ENCODE peak calls at places on chromosomes 12 and 14, in seven cellular contexts. H, I, M, K, G, O and U are unnamed samples.

GRCh38 chr12:30905483-30906009 is 21.0 kb upstream of the TSPAN11 start:
- DNase-seq in H (no peak), O (no peak), G (no peak), M (no peak), K (no peak), I (no peak), U (no peak)

GRCh38 chr12:86634706-86635410 is 378.7 kb upstream of the MGAT4C start:
- DNase-seq in I (no peak), G (no peak), K (no peak), H (no peak), M (no peak), O (no peak), U (no peak)

GRCh38 chr14:23034498-23035302 is at the start of gene PSMB5:
- DNase-seq in O (peak), G (peak), K (peak), I (peak), H (peak), M (no peak), U (no peak)

GRCh38 chr12:67517181-67517887 is 131.2 kb upstream of the DYRK2 start:
- DNase-seq in M (no peak), K (no peak), H (no peak), O (no peak), I (peak), G (no peak), U (no peak)

GRCh38 chr12:109156036-109156435 is 39.6 kb downstream of the ACACB start:
- DNase-seq in K (no peak), O (no peak), H (no peak), G (no peak), I (no peak), M (no peak), U (no peak)

GRCh38 chr14:104700747-104701215 is 11.4 kb downstream of the INF2 start:
- DNase-seq in O (no peak), I (no peak), K (no peak), H (no peak), M (no peak), G (no peak), U (no peak)

GRCh38 chr12:62802981-62803380 is 132.0 kb downstream of the PPM1H start:
- DNase-seq in K (no peak), O (no peak), I (peak), M (no peak), G (no peak), H (no peak), U (no peak)

GRCh38 chr14:89185919-89186849 is 230.8 kb downstream of the FOXN3 start:
- DNase-seq in K (no peak), G (peak), M (no peak), H (no peak), I (peak), O (peak), U (no peak)

GRCh38 chr12:92144631-92145480 is 790 bp downstream of the BTG1 start:
- DNase-seq in I (peak), K (peak), G (no peak), O (peak), M (peak), H (peak), U (peak)

GRCh38 chr14:103422981-103423600 is 37.9 kb downstream of the MARK3 start:
- DNase-seq in M (no peak), O (no peak), H (no peak), I (no peak), G (no peak), K (no peak), U (no peak)

GRCh38 chr14:88879016-88879415 is 54.6 kb downstream of the TTC8 start:
- DNase-seq in M (no peak), H (no peak), O (no peak), G (no peak), K (no peak), I (no peak), U (no peak)

GRCh38 chr12:2582631-2583616 is 211.8 kb upstream of the FKBP4 start:
- DNase-seq in G (peak), K (peak), O (peak), M (peak), I (peak), H (no peak), U (no peak)

GRCh38 chr12:75556306-75556899 is 45.0 kb upstream of the KRR1 start:
- DNase-seq in M (no peak), H (no peak), G (no peak), O (no peak), I (no peak), K (no peak), U (no peak)

GRCh38 chr12:19212245-19212644 is 82.7 kb downstream of the PLEKHA5 start:
- DNase-seq in M (no peak), I (no peak), G (no peak), H (no peak), O (no peak), K (no peak), U (no peak)

GRCh38 chr12:122917508-122918227 is 21.7 kb upstream of the VPS37B start:
- DNase-seq in G (no peak), H (no peak), O (peak), I (peak), K (no peak), M (no peak), U (no peak)

GRCh38 chr14:103697601-103698379 is 17.5 kb downstream of the XRCC3 start:
- DNase-seq in O (no peak), G (no peak), M (no peak), H (no peak), K (no peak), I (no peak), U (no peak)

GRCh38 chr12:77116277-77116676 is 50.9 kb upstream of the E2F7 start:
- DNase-seq in M (no peak), G (peak), O (no peak), I (no peak), H (no peak), K (no peak), U (no peak)

GRCh38 chr14:26323781-26324363 is 274.0 kb downstream of the NOVA1 start:
- DNase-seq in H (no peak), I (no peak), G (no peak), M (no peak), O (peak), K (no peak), U (no peak)

GRCh38 chr14:26589998-26590397 is 7.8 kb downstream of the NOVA1 start:
- DNase-seq in K (no peak), I (peak), M (no peak), G (no peak), O (no peak), H (no peak), U (no peak)

GRCh38 chr12:16618256-16618655 is 12.3 kb upstream of the LMO3 start:
- DNase-seq in M (no peak), I (no peak), K (no peak), O (no peak), H (no peak), G (no peak), U (no peak)

GRCh38 chr12:34388636-34389377 is 366.5 kb downstream of the ALG10 start:
- DNase-seq in H (no peak), I (no peak), M (no peak), G (no peak), O (no peak), K (no peak), U (no peak)

GRCh38 chr12:51525518-51525917 is 65.5 kb upstream of the SCN8A start:
- DNase-seq in H (no peak), M (no peak), I (no peak), G (no peak), K (no peak), O (no peak), U (no peak)

GRCh38 chr12:39619660-39620433 is at the start of gene ABCD2:
- DNase-seq in M (peak), K (peak), I (peak), G (peak), O (peak), H (peak), U (no peak)

GRCh38 chr12:108423486-108423885 is 84.4 kb upstream of the CMKLR1 start:
- DNase-seq in G (no peak), I (no peak), O (no peak), M (no peak), K (no peak), H (no peak), U (no peak)

GRCh38 chr12:45670339-45671065 is 59.0 kb upstream of the ARID2 start:
- DNase-seq in M (no peak), K (no peak), O (no peak), G (no peak), I (no peak), H (no peak), U (no peak)

GRCh38 chr14:99677231-99677891 is 6.7 kb upstream of the CYP46A1 start:
- DNase-seq in I (no peak), K (no peak), O (no peak), H (no peak), G (no peak), M (no peak), U (no peak)

GRCh38 chr12:127284870-127285431 is 982.0 kb upstream of the TMEM132C start:
- DNase-seq in M (no peak), K (no peak), H (no peak), I (no peak), G (no peak), O (no peak), U (no peak)

GRCh38 chr12:69570545-69571399 is 14.5 kb upstream of the CCT2 start:
- DNase-seq in G (no peak), H (peak), I (peak), O (peak), M (no peak), K (no peak), U (peak)

GRCh38 chr12:96399919-96400630 is at the start of gene CDK17:
- DNase-seq in K (peak), G (no peak), O (peak), H (peak), I (peak), M (peak), U (peak)

GRCh38 chr12:114678028-114678427 is 5.9 kb downstream of the TBX3 start:
- DNase-seq in G (no peak), I (no peak), K (no peak), H (no peak), M (no peak), O (no peak), U (no peak)

GRCh38 chr14:54627718-54628345 is 60.9 kb downstream of the SAMD4A start:
- DNase-seq in K (no peak), O (peak), I (peak), M (no peak), G (peak), H (no peak), U (no peak)

GRCh38 chr12:43072431-43072830 is 479.6 kb downstream of the ADAMTS20 start:
- DNase-seq in O (no peak), I (no peak), G (no peak), H (no peak), M (no peak), K (no peak), U (no peak)

GRCh38 chr14:101153691-101154090 is 250.2 kb upstream of the RTL1 start:
- DNase-seq in M (no peak), K (no peak), I (no peak), O (no peak), H (no peak), G (no peak), U (no peak)

GRCh38 chr12:6925543-6926279 is 2.0 kb upstream of the ATN1 start:
- DNase-seq in O (peak), I (peak), M (no peak), H (no peak), G (peak), K (peak), U (no peak)

GRCh38 chr12:40312982-40313576 is 88.3 kb downstream of the LRRK2 start:
- DNase-seq in K (no peak), I (no peak), H (no peak), O (peak), M (no peak), G (no peak), U (no peak)

GRCh38 chr12:20248646-20249045 is 119.7 kb upstream of the PDE3A start:
- DNase-seq in H (no peak), M (no peak), I (no peak), K (no peak), O (no peak), G (no peak), U (no peak)

GRCh38 chr12:109912790-109913189 is 12.7 kb downstream of the TCHP start:
- DNase-seq in M (no peak), O (no peak), K (no peak), G (no peak), H (no peak), I (no peak), U (no peak)

GRCh38 chr12:50621435-50622304 is 116.9 kb downstream of the DIP2B start:
- DNase-seq in O (no peak), K (no peak), H (no peak), G (no peak), M (no peak), I (no peak), U (no peak)

GRCh38 chr12:56387152-56387551 is 24.5 kb upstream of the APOF start:
- DNase-seq in M (no peak), G (no peak), H (no peak), I (no peak), K (no peak), O (no peak), U (no peak)